ENCODE peak calls at places on chromosomes 3 and 15, in seven cellular contexts. L is SHP77, R is caudate nucleus, Y is suprapubic skin, M is cardiac muscle cell, Z is left ventricle myocardium superior, X is sigmoid colon. O is an unnamed sample.

GRCh38 chr15:55530861-55531313 is 22.9 kb upstream of the DNAAF4 start:
- DNase-seq in L (no peak), R (no peak), Y (no peak), M (peak; percentile 37), Z (no peak), X (no peak), O (no peak)

GRCh38 chr15:93449798-93450197 is 360.8 kb upstream of the RGMA start:
- DNase-seq in L (no peak), R (no peak), Y (no peak), M (no peak), Z (no peak), X (no peak), O (no peak)

GRCh38 chr15:92819312-92820232 is 80.6 kb upstream of the CHD2 start:
- DNase-seq in L (peak; percentile 54), R (no peak), Y (no peak), M (no peak), Z (no peak), X (no peak), O (peak; percentile 41)

GRCh38 chr3:150082898-150083652 is 112.4 kb upstream of the PFN2 start:
- DNase-seq in L (no peak), R (no peak), Y (no peak), M (no peak), Z (no peak), X (no peak), O (no peak)

GRCh38 chr15:49624046-49624445 is 3.2 kb downstream of the DTWD1 start:
- DNase-seq in L (no peak), R (no peak), Y (no peak), M (peak; percentile 47), Z (no peak), X (no peak), O (no peak)

GRCh38 chr3:127747751-127748521 is 74.4 kb downstream of the MGLL start:
- DNase-seq in L (no peak), R (no peak), Y (peak; percentile 91), M (peak; percentile 74), Z (peak; percentile 79), X (peak; percentile 85), O (no peak)

GRCh38 chr3:132255041-132255745 is 62.0 kb upstream of the ACP3 start:
- DNase-seq in L (no peak), R (peak; percentile 42), Y (no peak), M (peak; percentile 77), Z (no peak), X (no peak), O (no peak)

GRCh38 chr3:172913911-172914730 is 163.6 kb downstream of the ECT2 start:
- DNase-seq in L (no peak), R (no peak), Y (no peak), M (no peak), Z (no peak), X (no peak), O (no peak)

GRCh38 chr3:155790272-155790918 is 15.7 kb downstream of the C3orf33 start:
- DNase-seq in L (no peak), R (no peak), Y (no peak), M (no peak), Z (no peak), X (no peak), O (no peak)

GRCh38 chr3:126373682-126374601 is 16.7 kb upstream of the KLF15 start:
- DNase-seq in L (no peak), R (no peak), Y (peak; percentile 52), M (peak; percentile 83), Z (no peak), X (peak; percentile 68), O (peak; percentile 31)

GRCh38 chr3:42490243-42490642 is 12.2 kb upstream of the VIPR1 start:
- DNase-seq in L (peak; percentile 72), R (no peak), Y (peak; percentile 66), M (peak; percentile 10), Z (peak; percentile 59), X (peak; percentile 64), O (no peak)

GRCh38 chr3:166527325-166527724 is 690.1 kb upstream of the BCHE start:
- DNase-seq in L (no peak), R (no peak), Y (no peak), M (no peak), Z (no peak), X (no peak), O (no peak)

GRCh38 chr15:39591896-39592315 is 11.0 kb downstream of the THBS1 start:
- DNase-seq in L (no peak), R (no peak), Y (no peak), M (peak; percentile 30), Z (no peak), X (no peak), O (no peak)

GRCh38 chr3:153273767-153274443 is 111.9 kb downstream of the RAP2B start:
- DNase-seq in L (no peak), R (no peak), Y (no peak), M (peak; percentile 58), Z (no peak), X (no peak), O (no peak)

GRCh38 chr3:26236511-26236910 is 386.1 kb upstream of the LRRC3B start:
- DNase-seq in L (no peak), R (no peak), Y (no peak), M (peak; percentile 1), Z (no peak), X (no peak), O (no peak)

GRCh38 chr15:67054676-67055075 is 10.7 kb upstream of the SMAD3 start:
- DNase-seq in L (no peak), R (no peak), Y (no peak), M (no peak), Z (no peak), X (no peak), O (no peak)

GRCh38 chr3:47523310-47524073 is 10.0 kb upstream of the ELP6 start:
- DNase-seq in L (no peak), R (no peak), Y (no peak), M (no peak), Z (no peak), X (no peak), O (no peak)

GRCh38 chr3:10344147-10344943 is 23.4 kb upstream of the SEC13 start:
- DNase-seq in L (no peak), R (no peak), Y (no peak), M (peak; percentile 64), Z (peak; percentile 52), X (no peak), O (peak; percentile 5)

GRCh38 chr15:69090197-69090948 is 70.1 kb upstream of the GLCE start:
- DNase-seq in L (no peak), R (no peak), Y (no peak), M (peak; percentile 83), Z (no peak), X (no peak), O (no peak)

GRCh38 chr3:72523409-72524172 is 324.7 kb downstream of the SHQ1 start:
- DNase-seq in L (no peak), R (no peak), Y (no peak), M (no peak), Z (peak; percentile 42), X (peak; percentile 67), O (peak; percentile 7)

GRCh38 chr3:52872245-52872644 is 25.1 kb downstream of the STIMATE start:
- DNase-seq in L (no peak), R (no peak), Y (no peak), M (no peak), Z (no peak), X (no peak), O (no peak)

GRCh38 chr3:132034097-132034485 is 723 bp downstream of the CPNE4 start:
- DNase-seq in L (no peak), R (no peak), Y (no peak), M (no peak), Z (no peak), X (no peak), O (no peak)

GRCh38 chr3:128800241-128801187 is 74.5 kb downstream of the RAB7A start:
- DNase-seq in L (no peak), R (peak; percentile 15), Y (no peak), M (no peak), Z (peak; percentile 60), X (no peak), O (peak; percentile 64)

GRCh38 chr3:12062605-12063004 is 58.4 kb downstream of the SYN2 start:
- DNase-seq in L (no peak), R (no peak), Y (no peak), M (no peak), Z (no peak), X (no peak), O (no peak)